ENCODE peak calls at places on chromosome 15, in six cellular contexts. One of them, this sample, is unnamed.

GRCh38 chr15:30992465-30992864 is 1.0 kb upstream of the MTMR10 start:
- DNase-seq in breast epithelium: no peak
- DNase-seq in GM12865: no peak
- DNase-seq in occipital lobe: no peak
- DNase-seq in activated naive CD8-positive, alpha-beta T cell treated with anti-CD3 and anti-CD28 coated beads for 36 hours: no peak
- DNase-seq in lung microvascular endothelial cell: no peak
- DNase-seq in this sample: no peak

GRCh38 chr15:94004697-94005096 is 226.7 kb upstream of the MCTP2 start:
- DNase-seq in lung microvascular endothelial cell: no peak
- DNase-seq in breast epithelium: no peak
- DNase-seq in activated naive CD8-positive, alpha-beta T cell treated with anti-CD3 and anti-CD28 coated beads for 36 hours: no peak
- DNase-seq in GM12865: no peak
- DNase-seq in occipital lobe: no peak
- DNase-seq in this sample: no peak

GRCh38 chr15:58495836-58496501 is 64.2 kb downstream of the LIPC start:
- DNase-seq in activated naive CD8-positive, alpha-beta T cell treated with anti-CD3 and anti-CD28 coated beads for 36 hours: no peak
- DNase-seq in GM12865: no peak
- DNase-seq in lung microvascular endothelial cell: no peak
- DNase-seq in occipital lobe: no peak
- DNase-seq in breast epithelium: no peak
- DNase-seq in this sample: no peak

GRCh38 chr15:58229297-58229768 is 91.2 kb downstream of the AQP9 start:
- DNase-seq in activated naive CD8-positive, alpha-beta T cell treated with anti-CD3 and anti-CD28 coated beads for 36 hours: no peak
- DNase-seq in lung microvascular endothelial cell: no peak
- DNase-seq in occipital lobe: peak
- DNase-seq in breast epithelium: no peak
- DNase-seq in GM12865: no peak
- DNase-seq in this sample: no peak

GRCh38 chr15:29631076-29632070 is 190.9 kb downstream of the TJP1 start:
- DNase-seq in GM12865: peak
- DNase-seq in activated naive CD8-positive, alpha-beta T cell treated with anti-CD3 and anti-CD28 coated beads for 36 hours: no peak
- DNase-seq in breast epithelium: no peak
- DNase-seq in occipital lobe: no peak
- DNase-seq in lung microvascular endothelial cell: no peak
- DNase-seq in this sample: no peak

GRCh38 chr15:61008915-61009314 is 220.2 kb downstream of the RORA start:
- DNase-seq in occipital lobe: no peak
- DNase-seq in GM12865: no peak
- DNase-seq in activated naive CD8-positive, alpha-beta T cell treated with anti-CD3 and anti-CD28 coated beads for 36 hours: no peak
- DNase-seq in breast epithelium: no peak
- DNase-seq in lung microvascular endothelial cell: no peak
- DNase-seq in this sample: no peak

GRCh38 chr15:74626752-74627692 is 11.4 kb downstream of the CLK3 start:
- DNase-seq in breast epithelium: no peak
- DNase-seq in occipital lobe: no peak
- DNase-seq in lung microvascular endothelial cell: no peak
- DNase-seq in activated naive CD8-positive, alpha-beta T cell treated with anti-CD3 and anti-CD28 coated beads for 36 hours: no peak
- DNase-seq in GM12865: peak
- DNase-seq in this sample: no peak

GRCh38 chr15:81229596-81229995 is 32.9 kb downstream of the IL16 start:
- DNase-seq in activated naive CD8-positive, alpha-beta T cell treated with anti-CD3 and anti-CD28 coated beads for 36 hours: no peak
- DNase-seq in GM12865: no peak
- DNase-seq in lung microvascular endothelial cell: no peak
- DNase-seq in occipital lobe: no peak
- DNase-seq in breast epithelium: no peak
- DNase-seq in this sample: no peak

GRCh38 chr15:67188551-67189218 is 65.8 kb downstream of the AAGAB start:
- DNase-seq in breast epithelium: no peak
- DNase-seq in lung microvascular endothelial cell: no peak
- DNase-seq in GM12865: no peak
- DNase-seq in activated naive CD8-positive, alpha-beta T cell treated with anti-CD3 and anti-CD28 coated beads for 36 hours: no peak
- DNase-seq in occipital lobe: no peak
- DNase-seq in this sample: peak

GRCh38 chr15:25738171-25738792 is 124.8 kb downstream of the ATP10A start:
- DNase-seq in occipital lobe: no peak
- DNase-seq in GM12865: no peak
- DNase-seq in lung microvascular endothelial cell: no peak
- DNase-seq in breast epithelium: no peak
- DNase-seq in activated naive CD8-positive, alpha-beta T cell treated with anti-CD3 and anti-CD28 coated beads for 36 hours: no peak
- DNase-seq in this sample: no peak

GRCh38 chr15:66908503-66909095 is 156.8 kb upstream of the SMAD3 start:
- DNase-seq in activated naive CD8-positive, alpha-beta T cell treated with anti-CD3 and anti-CD28 coated beads for 36 hours: no peak
- DNase-seq in lung microvascular endothelial cell: no peak
- DNase-seq in breast epithelium: no peak
- DNase-seq in GM12865: no peak
- DNase-seq in occipital lobe: no peak
- DNase-seq in this sample: no peak

GRCh38 chr15:88543065-88543776 is 3.3 kb downstream of the DET1 start:
- DNase-seq in lung microvascular endothelial cell: no peak
- DNase-seq in breast epithelium: no peak
- DNase-seq in GM12865: no peak
- DNase-seq in occipital lobe: no peak
- DNase-seq in activated naive CD8-positive, alpha-beta T cell treated with anti-CD3 and anti-CD28 coated beads for 36 hours: no peak
- DNase-seq in this sample: no peak

GRCh38 chr15:68441045-68441743 is 9.2 kb upstream of the ITGA11 start:
- DNase-seq in lung microvascular endothelial cell: no peak
- DNase-seq in activated naive CD8-positive, alpha-beta T cell treated with anti-CD3 and anti-CD28 coated beads for 36 hours: no peak
- DNase-seq in occipital lobe: no peak
- DNase-seq in breast epithelium: no peak
- DNase-seq in GM12865: no peak
- DNase-seq in this sample: no peak

GRCh38 chr15:92974183-92974915 is 74.2 kb downstream of the CHD2 start:
- DNase-seq in lung microvascular endothelial cell: no peak
- DNase-seq in occipital lobe: no peak
- DNase-seq in breast epithelium: no peak
- DNase-seq in GM12865: no peak
- DNase-seq in activated naive CD8-positive, alpha-beta T cell treated with anti-CD3 and anti-CD28 coated beads for 36 hours: no peak
- DNase-seq in this sample: no peak

GRCh38 chr15:36970522-36970921 is 129.8 kb downstream of the MEIS2 start:
- DNase-seq in breast epithelium: no peak
- DNase-seq in occipital lobe: no peak
- DNase-seq in lung microvascular endothelial cell: no peak
- DNase-seq in GM12865: no peak
- DNase-seq in activated naive CD8-positive, alpha-beta T cell treated with anti-CD3 and anti-CD28 coated beads for 36 hours: no peak
- DNase-seq in this sample: no peak

GRCh38 chr15:71201471-71201870 is 86.2 kb downstream of the THSD4 start:
- DNase-seq in breast epithelium: no peak
- DNase-seq in GM12865: no peak
- DNase-seq in occipital lobe: no peak
- DNase-seq in activated naive CD8-positive, alpha-beta T cell treated with anti-CD3 and anti-CD28 coated beads for 36 hours: no peak
- DNase-seq in lung microvascular endothelial cell: no peak
- DNase-seq in this sample: no peak

GRCh38 chr15:97482521-97482920 is 478.0 kb upstream of the ARRDC4 start:
- DNase-seq in occipital lobe: no peak
- DNase-seq in GM12865: no peak
- DNase-seq in lung microvascular endothelial cell: peak
- DNase-seq in breast epithelium: no peak
- DNase-seq in activated naive CD8-positive, alpha-beta T cell treated with anti-CD3 and anti-CD28 coated beads for 36 hours: no peak
- DNase-seq in this sample: no peak

GRCh38 chr15:73990250-73991005 is 1.7 kb downstream of the STOML1 start:
- DNase-seq in occipital lobe: no peak
- DNase-seq in activated naive CD8-positive, alpha-beta T cell treated with anti-CD3 and anti-CD28 coated beads for 36 hours: no peak
- DNase-seq in GM12865: no peak
- DNase-seq in lung microvascular endothelial cell: no peak
- DNase-seq in breast epithelium: no peak
- DNase-seq in this sample: no peak

GRCh38 chr15:67089218-67090193 is 24.1 kb downstream of the SMAD3 start:
- DNase-seq in GM12865: no peak
- DNase-seq in lung microvascular endothelial cell: no peak
- DNase-seq in activated naive CD8-positive, alpha-beta T cell treated with anti-CD3 and anti-CD28 coated beads for 36 hours: no peak
- DNase-seq in occipital lobe: peak
- DNase-seq in breast epithelium: no peak
- DNase-seq in this sample: no peak

GRCh38 chr15:35986072-35986666 is 440.2 kb upstream of the DPH6 start:
- DNase-seq in activated naive CD8-positive, alpha-beta T cell treated with anti-CD3 and anti-CD28 coated beads for 36 hours: no peak
- DNase-seq in lung microvascular endothelial cell: peak
- DNase-seq in occipital lobe: no peak
- DNase-seq in GM12865: no peak
- DNase-seq in breast epithelium: no peak
- DNase-seq in this sample: no peak

GRCh38 chr15:39575180-39575579 is 5.7 kb upstream of the THBS1 start:
- DNase-seq in occipital lobe: no peak
- DNase-seq in breast epithelium: no peak
- DNase-seq in GM12865: no peak
- DNase-seq in activated naive CD8-positive, alpha-beta T cell treated with anti-CD3 and anti-CD28 coated beads for 36 hours: no peak
- DNase-seq in lung microvascular endothelial cell: no peak
- DNase-seq in this sample: no peak

GRCh38 chr15:89148126-89148525 is 59.9 kb downstream of the ABHD2 start:
- DNase-seq in lung microvascular endothelial cell: no peak
- DNase-seq in occipital lobe: no peak
- DNase-seq in GM12865: no peak
- DNase-seq in activated naive CD8-positive, alpha-beta T cell treated with anti-CD3 and anti-CD28 coated beads for 36 hours: no peak
- DNase-seq in breast epithelium: no peak
- DNase-seq in this sample: no peak

GRCh38 chr15:23570466-23570865 is 5.0 kb downstream of the MKRN3 start:
- DNase-seq in lung microvascular endothelial cell: no peak
- DNase-seq in breast epithelium: no peak
- DNase-seq in occipital lobe: no peak
- DNase-seq in GM12865: no peak
- DNase-seq in activated naive CD8-positive, alpha-beta T cell treated with anti-CD3 and anti-CD28 coated beads for 36 hours: no peak
- DNase-seq in this sample: no peak

GRCh38 chr15:89928421-89928820 is 15.7 kb upstream of the ARPIN start:
- DNase-seq in breast epithelium: no peak
- DNase-seq in occipital lobe: no peak
- DNase-seq in lung microvascular endothelial cell: no peak
- DNase-seq in GM12865: no peak
- DNase-seq in activated naive CD8-positive, alpha-beta T cell treated with anti-CD3 and anti-CD28 coated beads for 36 hours: no peak
- DNase-seq in this sample: no peak

This sample was measured in activated CD4-positive, alpha-beta memory T cell treated with anti-CD3 and anti-CD28 coated beads, Interleukin-2, amount 10 ng/mL, durations not matched to agents 7 days and 5 days.